ENCODE peak calls at places on chromosomes 4 and X, in eight cellular contexts. C is fibroblast of mammary gland, W is uterus, D is esophagus squamous epithelium, T is AG04450, N is K562, R is foreskin fibroblast, E is HFF-Myc. P is an unnamed sample.

GRCh38 chrX:2264179-2265030 is 236.4 kb downstream of the DHRSX start:
- DNase-seq in C (no peak), W (no peak), D (no peak), T (no peak), N (no peak), R (no peak), E (no peak), P (no peak)

GRCh38 chrX:153766098-153766817 is 2.2 kb downstream of the PLXNB3 start:
- DNase-seq in C (peak; percentile 66), W (peak; percentile 39), D (no peak), T (peak; percentile 33), N (peak; percentile 72), R (peak; percentile 86), E (peak; percentile 27), P (no peak)

GRCh38 chr4:167100120-167100519 is 134.2 kb downstream of the SPOCK3 start:
- DNase-seq in C (peak; percentile 58), W (no peak), D (no peak), T (no peak), N (no peak), R (peak; percentile 57), E (no peak), P (no peak)

GRCh38 chr4:58061967-58062366 is 951.8 kb upstream of the IGFBP7 start:
- DNase-seq in C (no peak), W (no peak), D (no peak), T (no peak), N (no peak), R (no peak), E (no peak), P (no peak)

GRCh38 chr4:8547912-8548730 is 32.1 kb upstream of the GPR78 start:
- DNase-seq in C (no peak), W (no peak), D (no peak), T (no peak), N (no peak), R (no peak), E (no peak), P (peak; percentile 17)

GRCh38 chr4:7000421-7001176 is 42.6 kb upstream of the TADA2B start:
- DNase-seq in C (no peak), W (no peak), D (no peak), T (no peak), N (no peak), R (no peak), E (no peak), P (no peak)

GRCh38 chrX:138858946-138859345 is 147.4 kb upstream of the FGF13 start:
- DNase-seq in C (no peak), W (no peak), D (no peak), T (no peak), N (no peak), R (peak; percentile 2), E (no peak), P (no peak)

GRCh38 chrX:136204571-136204970 is 46.6 kb downstream of the MAP7D3 start:
- DNase-seq in C (peak; percentile 86), W (no peak), D (no peak), T (no peak), N (no peak), R (peak; percentile 75), E (no peak), P (no peak)

GRCh38 chrX:13396887-13397286 is 77.0 kb upstream of the ATXN3L start:
- DNase-seq in C (peak; percentile 74), W (no peak), D (no peak), T (no peak), N (no peak), R (peak; percentile 68), E (no peak), P (no peak)

GRCh38 chr4:176653406-176654220 is 139.1 kb downstream of the VEGFC start:
- DNase-seq in C (peak; percentile 66), W (no peak), D (no peak), T (no peak), N (no peak), R (peak; percentile 32), E (peak; percentile 66), P (no peak)

GRCh38 chr4:66577922-66578321 is 907.6 kb upstream of the EPHA5 start:
- DNase-seq in C (no peak), W (no peak), D (no peak), T (no peak), N (no peak), R (no peak), E (no peak), P (no peak)

GRCh38 chrX:51894697-51895336 is 1.4 kb downstream of the MAGED1 start:
- DNase-seq in C (peak; percentile 37), W (peak; percentile 25), D (no peak), T (no peak), N (no peak), R (peak; percentile 63), E (no peak), P (no peak)
- TF ChIP-seq CTCF in C (no peak), W (no peak), D (no peak), T (no peak), N (no peak), R (peak; percentile 6), E (no peak), P (no peak)

GRCh38 chr4:88212253-88212561 is 53.8 kb upstream of the ABCG2 start:
- DNase-seq in C (no peak), W (no peak), D (no peak), T (no peak), N (no peak), R (no peak), E (no peak), P (no peak)
- TF ChIP-seq CTCF in C (no peak), W (no peak), D (no peak), T (no peak), N (peak; percentile 5), R (no peak), E (no peak), P (no peak)

GRCh38 chr4:158644341-158644740 is 27.3 kb downstream of the C4orf46 start:
- DNase-seq in C (no peak), W (no peak), D (no peak), T (no peak), N (no peak), R (no peak), E (no peak), P (no peak)
- TF ChIP-seq CTCF in C (no peak), W (no peak), D (no peak), T (no peak), N (no peak), R (no peak), E (no peak), P (no peak)

GRCh38 chrX:45849261-45849660 is 648.6 kb upstream of the DIPK2B start:
- DNase-seq in C (peak; percentile 86), W (no peak), D (no peak), T (peak; percentile 36), N (peak; percentile 7), R (peak; percentile 82), E (peak; percentile 50), P (peak; percentile 75)
- TF ChIP-seq CTCF in C (peak; percentile 23), W (peak; percentile 14), D (peak; percentile 16), T (peak; percentile 32), N (peak; percentile 25), R (peak; percentile 11), E (peak; percentile 27), P (no peak)

DNA sequence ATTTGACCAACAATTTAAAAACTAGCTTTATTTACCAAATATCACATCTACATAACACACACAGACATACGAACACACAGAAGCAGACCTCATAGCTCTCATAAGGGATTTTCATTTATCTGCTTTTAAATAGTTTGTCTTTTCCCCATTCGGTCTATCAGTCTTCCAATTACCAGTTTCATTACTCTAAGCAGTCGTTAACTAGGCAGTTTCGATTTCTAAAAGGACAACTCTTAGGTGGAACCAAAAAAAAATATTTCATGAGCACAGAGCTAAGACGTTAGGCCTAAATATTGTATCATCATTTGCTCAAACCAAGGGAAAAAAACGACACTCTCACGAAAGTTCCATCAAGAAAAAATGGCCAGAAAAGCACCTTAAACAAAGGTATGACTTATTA is 228.4 kb downstream of the SPANXN1 start:
- DNase-seq in C (no peak), W (no peak), D (no peak), T (no peak), N (no peak), R (no peak), E (no peak), P (no peak)
- TF ChIP-seq CTCF in C (no peak), W (no peak), D (no peak), T (no peak), N (no peak), R (no peak), E (no peak), P (no peak)

GRCh38 chr4:180455226-180455625 is 1788.0 kb upstream of the TENM3 start:
- DNase-seq in C (no peak), W (no peak), D (no peak), T (no peak), N (no peak), R (no peak), E (no peak), P (no peak)

DNA sequence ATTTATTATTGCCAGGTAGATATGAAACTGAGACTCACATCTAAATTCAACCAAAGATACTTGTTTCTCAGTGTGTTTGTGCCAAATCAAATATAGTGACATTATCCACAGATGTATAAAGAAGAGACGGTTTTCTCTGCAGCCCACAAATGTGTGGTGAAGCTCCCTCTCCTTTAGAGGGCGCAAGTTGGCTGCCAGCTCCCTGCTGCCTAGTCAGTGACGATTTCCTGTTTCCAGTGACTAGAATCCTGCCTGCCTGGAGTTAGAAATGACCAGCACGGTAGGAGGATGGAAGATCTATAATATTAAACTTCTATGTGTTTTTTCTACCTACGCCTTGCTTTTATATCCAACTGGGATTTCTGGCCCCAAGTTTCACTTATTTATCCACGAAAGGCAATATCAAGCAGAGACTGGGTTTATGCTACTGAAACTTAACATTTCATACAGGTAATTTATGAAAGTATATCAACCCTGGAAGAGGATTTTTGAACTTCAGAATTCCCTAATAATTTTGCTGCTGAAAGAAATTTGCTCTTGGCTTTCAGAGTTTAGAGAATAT is 1793.7 kb upstream of the TENM3 start:
- DNase-seq in C (no peak), W (no peak), D (no peak), T (no peak), N (no peak), R (no peak), E (no peak), P (no peak)
- TF ChIP-seq CTCF in C (peak; percentile 22), W (no peak), D (no peak), T (peak; percentile 61), N (no peak), R (no peak), E (no peak), P (no peak)

DNA sequence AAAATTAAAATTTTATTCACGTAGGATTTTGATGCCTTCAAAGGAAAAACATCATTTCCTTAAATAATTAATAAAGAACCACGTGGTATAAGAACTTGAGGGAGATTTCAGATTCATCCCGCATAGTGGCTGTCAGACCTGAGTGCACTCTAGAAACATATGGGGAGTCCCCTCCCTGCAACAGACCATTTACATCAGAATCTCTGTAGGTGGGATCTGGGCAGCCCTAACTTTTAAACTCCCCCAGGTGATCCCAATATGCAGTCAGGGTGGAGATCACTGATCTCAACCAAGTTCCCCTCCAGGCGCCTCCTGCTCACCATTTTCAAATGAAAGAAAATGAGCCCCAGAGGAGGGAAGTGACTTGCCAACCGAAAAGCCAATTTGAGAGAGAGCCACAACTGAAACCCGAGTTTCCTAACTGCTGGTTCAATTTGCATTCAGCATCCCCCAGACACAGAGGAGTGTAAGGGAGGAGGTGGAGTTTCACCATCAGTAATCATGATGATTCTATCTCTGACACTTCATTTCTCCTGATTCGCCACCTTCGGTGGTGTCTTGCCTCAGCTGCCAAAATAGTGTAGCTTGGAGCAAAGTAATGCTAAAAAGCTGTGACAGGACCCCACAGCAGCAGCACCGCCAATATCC is 11.4 kb downstream of the RNF150 start:
- DNase-seq in C (no peak), W (no peak), D (no peak), T (no peak), N (no peak), R (no peak), E (no peak), P (no peak)
- TF ChIP-seq CTCF in C (no peak), W (no peak), D (no peak), T (no peak), N (no peak), R (no peak), E (no peak), P (no peak)